ENCODE peak calls at places on chromosome 13, in eight cellular contexts. U is transverse colon, V is GM12878, P is breast epithelium, D is HL-60, Y is GM12892, S is esophagus muscularis mucosa, N is GM23338. E is an unnamed sample.

GRCh38 chr13:113090415-113090770 is 15.2 kb upstream of the F7 start:
- DNase-seq in U (no peak), V (no peak), P (no peak), D (no peak), Y (no peak), S (no peak), N (peak), E (no peak)

GRCh38 chr13:107730835-107731234 is 484.5 kb downstream of the LIG4 start:
- DNase-seq in U (no peak), V (no peak), P (no peak), D (no peak), Y (no peak), S (no peak), N (no peak), E (no peak)

GRCh38 chr13:108679989-108680388 is 50.6 kb downstream of the MYO16 start:
- DNase-seq in U (no peak), V (no peak), P (no peak), D (no peak), Y (no peak), S (no peak), N (no peak), E (no peak)

GRCh38 chr13:112724788-112725345 is 35.0 kb downstream of the ATP11A start:
- DNase-seq in U (no peak), V (no peak), P (no peak), D (no peak), Y (no peak), S (no peak), N (no peak), E (no peak)

GRCh38 chr13:49367640-49368431 is 76.0 kb downstream of the CAB39L start:
- DNase-seq in U (no peak), V (no peak), P (no peak), D (no peak), Y (no peak), S (no peak), N (peak), E (no peak)

GRCh38 chr13:54775501-54776191 is 1747.0 kb downstream of the OLFM4 start:
- DNase-seq in U (no peak), V (no peak), P (no peak), D (no peak), Y (no peak), S (no peak), N (no peak), E (no peak)

GRCh38 chr13:45370922-45371406 is 30.0 kb upstream of the TPT1 start:
- DNase-seq in U (peak), V (no peak), P (peak), D (peak), Y (peak), S (no peak), N (peak), E (peak)

GRCh38 chr13:30866692-30867669 is 39.1 kb upstream of the MEDAG start:
- DNase-seq in U (no peak), V (no peak), P (no peak), D (no peak), Y (no peak), S (no peak), N (no peak), E (no peak)

GRCh38 chr13:112790735-112791641 is 101.2 kb downstream of the ATP11A start:
- DNase-seq in U (no peak), V (no peak), P (no peak), D (no peak), Y (no peak), S (no peak), N (no peak), E (peak)

GRCh38 chr13:97435794-97436193 is 1.8 kb downstream of the RAP2A start:
- DNase-seq in U (no peak), V (no peak), P (no peak), D (no peak), Y (no peak), S (no peak), N (no peak), E (no peak)

GRCh38 chr13:101751488-101751887 is 299.0 kb downstream of the ITGBL1 start:
- DNase-seq in U (no peak), V (no peak), P (no peak), D (no peak), Y (no peak), S (no peak), N (peak), E (no peak)

GRCh38 chr13:99774644-99775043 is 196.9 kb downstream of the ZIC5 start:
- DNase-seq in U (no peak), V (no peak), P (no peak), D (no peak), Y (no peak), S (no peak), N (no peak), E (no peak)

GRCh38 chr13:23748591-23748990 is 140.6 kb downstream of the MIPEP start:
- DNase-seq in U (no peak), V (no peak), P (no peak), D (no peak), Y (no peak), S (no peak), N (peak), E (no peak)

GRCh38 chr13:36298535-36299068 is 988 bp upstream of the CCDC169 start:
- DNase-seq in U (no peak), V (no peak), P (no peak), D (no peak), Y (no peak), S (no peak), N (peak), E (no peak)

GRCh38 chr13:88675997-88676396 is 1004.8 kb downstream of the SLITRK5 start:
- DNase-seq in U (no peak), V (no peak), P (no peak), D (no peak), Y (no peak), S (no peak), N (no peak), E (no peak)

GRCh38 chr13:113958373-113958772 is 15.5 kb downstream of the C13orf46 start:
- DNase-seq in U (no peak), V (no peak), P (no peak), D (no peak), Y (no peak), S (no peak), N (no peak), E (no peak)

GRCh38 chr13:75792526-75793187 is 156.5 kb downstream of the LMO7 start:
- DNase-seq in U (peak), V (no peak), P (no peak), D (no peak), Y (no peak), S (no peak), N (no peak), E (no peak)

GRCh38 chr13:90089051-90089450 is 1258.4 kb upstream of the MIR17HG start:
- DNase-seq in U (no peak), V (no peak), P (no peak), D (no peak), Y (no peak), S (no peak), N (no peak), E (no peak)

GRCh38 chr13:60155978-60156377 is 7.8 kb downstream of the DIAPH3 start:
- DNase-seq in U (no peak), V (no peak), P (no peak), D (no peak), Y (no peak), S (no peak), N (peak), E (no peak)

GRCh38 chr13:32902898-32903297 is 113.3 kb upstream of the KL start:
- DNase-seq in U (peak), V (no peak), P (peak), D (no peak), Y (no peak), S (no peak), N (peak), E (peak)

GRCh38 chr13:21256351-21256761 is 79.9 kb downstream of the MRPL57 start:
- DNase-seq in U (no peak), V (no peak), P (no peak), D (no peak), Y (no peak), S (no peak), N (no peak), E (no peak)

GRCh38 chr13:21541271-21541670 is 62.7 kb downstream of the MICU2 start:
- DNase-seq in U (no peak), V (no peak), P (no peak), D (no peak), Y (no peak), S (no peak), N (no peak), E (no peak)

GRCh38 chr13:50529154-50529882 is 314.2 kb downstream of the DLEU7 start:
- DNase-seq in U (peak), V (no peak), P (peak), D (no peak), Y (no peak), S (no peak), N (no peak), E (peak)
- TF ChIP-seq POLR2AphosphoS5 in U (no peak), V (no peak), P (peak), D (no peak), Y (no peak), S (peak), N (no peak), E (no peak)

DNA sequence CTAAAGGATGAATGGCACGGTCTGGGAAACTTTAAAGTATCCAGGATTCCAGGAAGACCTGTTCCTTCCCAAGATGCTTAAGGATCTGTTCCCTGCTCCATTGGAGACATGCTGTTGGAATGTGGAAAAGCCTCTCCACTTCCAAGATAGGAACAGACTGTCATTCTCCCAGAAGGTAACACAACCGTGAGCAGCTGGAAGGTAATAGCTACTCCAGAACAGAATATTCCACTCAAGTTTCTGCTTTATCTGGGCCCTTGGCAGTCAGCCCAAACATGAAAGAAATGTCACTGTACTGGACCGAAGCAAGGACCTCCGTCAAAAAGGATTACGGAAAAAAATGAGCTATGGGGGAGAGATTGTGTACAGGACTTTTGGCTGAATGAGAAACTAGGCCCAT is 420.9 kb upstream of the NBEA start:
- DNase-seq in U (no peak), V (no peak), P (no peak), D (no peak), Y (no peak), S (no peak), N (no peak), E (no peak)
- TF ChIP-seq POLR2AphosphoS5 in U (no peak), V (no peak), P (no peak), D (no peak), Y (no peak), S (no peak), N (no peak), E (no peak)

DNA sequence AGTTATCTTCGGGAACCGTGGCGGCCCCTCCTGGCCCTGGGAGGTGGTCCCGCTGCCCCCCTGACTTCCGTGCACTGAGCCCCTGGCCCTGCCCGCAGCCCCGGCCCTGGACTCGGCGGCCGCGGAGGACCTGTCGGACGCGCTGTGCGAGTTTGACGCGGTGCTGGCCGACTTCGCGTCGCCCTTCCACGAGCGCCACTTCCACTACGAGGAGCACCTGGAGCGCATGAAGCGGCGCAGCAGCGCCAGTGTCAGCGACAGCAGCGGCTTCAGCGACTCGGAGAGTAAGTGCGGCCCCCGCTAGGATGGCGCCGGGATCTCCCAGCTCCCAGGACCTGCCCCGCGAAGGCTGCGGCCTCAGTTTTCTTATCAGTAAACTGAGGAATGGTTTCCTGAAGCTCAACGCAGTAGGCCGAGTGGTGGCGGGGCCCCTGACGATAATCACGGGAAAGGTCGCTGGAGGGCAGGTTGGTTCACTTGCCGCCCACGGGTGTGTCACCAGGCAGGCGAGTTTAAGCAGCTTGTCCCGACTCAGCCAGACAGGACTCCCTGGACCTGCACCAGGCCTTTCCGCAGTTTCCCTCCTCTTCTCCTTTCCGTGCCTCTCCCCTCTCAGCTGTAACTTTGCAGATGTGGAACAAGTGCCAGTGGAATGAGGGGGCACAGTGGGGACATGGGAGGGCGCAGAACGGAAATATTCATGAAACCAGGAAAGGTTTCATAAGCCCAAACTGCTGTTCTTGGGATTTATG is 1.0 kb downstream of the RGCC start:
- DNase-seq in U (peak), V (no peak), P (no peak), D (no peak), Y (no peak), S (no peak), N (peak), E (peak)
- TF ChIP-seq POLR2AphosphoS5 in U (no peak), V (no peak), P (no peak), D (peak), Y (no peak), S (no peak), N (no peak), E (no peak)

GRCh38 chr13:66492479-66492878 is 737.7 kb downstream of the PCDH9 start:
- DNase-seq in U (no peak), V (no peak), P (no peak), D (no peak), Y (no peak), S (no peak), N (peak), E (no peak)
- TF ChIP-seq POLR2AphosphoS5 in U (no peak), V (no peak), P (no peak), D (no peak), Y (no peak), S (no peak), N (no peak), E (no peak)

GRCh38 chr13:77831870-77832269 is 86.8 kb downstream of the EDNRB start:
- DNase-seq in U (no peak), V (no peak), P (no peak), D (no peak), Y (no peak), S (no peak), N (no peak), E (no peak)

GRCh38 chr13:77832339-77833100 is 86.1 kb downstream of the EDNRB start:
- DNase-seq in U (no peak), V (no peak), P (no peak), D (peak), Y (no peak), S (no peak), N (no peak), E (no peak)

GRCh38 chr13:77829963-77830362 is 88.7 kb downstream of the EDNRB start:
- DNase-seq in U (no peak), V (no peak), P (no peak), D (no peak), Y (no peak), S (no peak), N (no peak), E (no peak)

GRCh38 chr13:77828815-77829214 is 89.8 kb downstream of the EDNRB start:
- DNase-seq in U (no peak), V (no peak), P (no peak), D (no peak), Y (no peak), S (no peak), N (no peak), E (no peak)

GRCh38 chr13:77827350-77827749 is 91.3 kb downstream of the EDNRB start:
- DNase-seq in U (no peak), V (no peak), P (no peak), D (no peak), Y (no peak), S (no peak), N (no peak), E (no peak)
- TF ChIP-seq POLR2AphosphoS5 in U (no peak), V (no peak), P (no peak), D (no peak), Y (no peak), S (no peak), N (no peak), E (no peak)

GRCh38 chr13:27960362-27961226 is 8.5 kb downstream of the CDX2 start:
- DNase-seq in U (peak), V (no peak), P (peak), D (peak), Y (no peak), S (no peak), N (peak), E (peak)
- TF ChIP-seq POLR2AphosphoS5 in U (peak), V (no peak), P (no peak), D (no peak), Y (no peak), S (no peak), N (no peak), E (peak)